ENCODE peak calls at places on chromosomes 12 and 14, in four cellular contexts. R, F, N and O are unnamed samples.

GRCh38 chr12:124399622-124400021 is 104.7 kb downstream of the RFLNA start:
- DNase-seq in F (no peak), R (no peak), N (no peak), O (peak)

GRCh38 chr12:66232258-66232657 is 43.2 kb downstream of the IRAK3 start:
- DNase-seq in N (no peak), R (no peak), F (no peak), O (no peak)

GRCh38 chr12:108850854-108851573 is 6.4 kb downstream of the SSH1 start:
- DNase-seq in F (no peak), R (peak), N (no peak), O (no peak)

GRCh38 chr12:109687250-109687649 is 26.4 kb upstream of the FAM222A start:
- DNase-seq in F (no peak), N (no peak), R (peak), O (no peak)

GRCh38 chr14:24995016-24995415 is 54.9 kb downstream of the STXBP6 start:
- DNase-seq in R (no peak), F (no peak), N (no peak), O (no peak)

GRCh38 chr14:91374897-91375747 is 42.5 kb downstream of the CCDC88C start:
- DNase-seq in F (no peak), R (no peak), N (no peak), O (peak)

GRCh38 chr12:68792952-68793351 is 15.0 kb upstream of the MDM2 start:
- DNase-seq in R (no peak), F (no peak), N (no peak), O (no peak)

GRCh38 chr14:78785265-78785664 is 615.1 kb downstream of the NRXN3 start:
- DNase-seq in F (no peak), R (no peak), N (no peak), O (no peak)

GRCh38 chr12:58819345-58819744 is 101.0 kb downstream of the LRIG3 start:
- DNase-seq in R (no peak), N (no peak), F (no peak), O (no peak)

GRCh38 chr14:63174760-63175191 is 29.5 kb upstream of the RHOJ start:
- DNase-seq in F (no peak), R (no peak), N (peak), O (no peak)

GRCh38 chr14:31934767-31935266 is 142.3 kb upstream of the ARHGAP5 start:
- DNase-seq in R (no peak), F (no peak), N (no peak), O (no peak)

GRCh38 chr14:69685217-69685616 is 73.8 kb downstream of the SUSD6 start:
- DNase-seq in N (no peak), F (no peak), R (no peak), O (peak)